ENCODE peak calls at places on chromosomes 3 and 15, in five cellular contexts. R is stimulated activated CD4-positive, alpha-beta T cell treated with anti-CD3 and anti-CD28 coated beads, Interleukin-2, amount 100 ng/mL, for 48 hours; N is frontal cortex; M is GM19239; Q is HFFc6. S is an unnamed sample.

GRCh38 chr3:98602078-98602678 is 8.8 kb upstream of the CPOX start:
- DNase-seq in R (no peak), N (peak), M (no peak), Q (peak), S (peak)

GRCh38 chr15:31179683-31180082 is 78.2 kb upstream of the TRPM1 start:
- DNase-seq in R (no peak), N (no peak), M (no peak), Q (no peak), S (no peak)

GRCh38 chr3:45008117-45008516 is 18.0 kb upstream of the CLEC3B start:
- DNase-seq in R (no peak), N (no peak), M (no peak), Q (peak), S (no peak)

GRCh38 chr15:91706366-91707032 is 147.0 kb upstream of the SLCO3A1 start:
- DNase-seq in R (peak), N (peak), M (peak), Q (peak), S (no peak)

GRCh38 chr15:100781061-100781960 is 98.3 kb upstream of the ALDH1A3 start:
- DNase-seq in R (no peak), N (no peak), M (no peak), Q (no peak), S (no peak)

GRCh38 chr3:192128922-192129321 is 598.4 kb downstream of the FGF12 start:
- DNase-seq in R (no peak), N (no peak), M (no peak), Q (no peak), S (no peak)

GRCh38 chr15:34055868-34056595 is 17.0 kb upstream of the AVEN start:
- DNase-seq in R (no peak), N (no peak), M (no peak), Q (peak), S (peak)

GRCh38 chr15:75425966-75426500 is 25.5 kb downstream of the SIN3A start:
- DNase-seq in R (no peak), N (no peak), M (no peak), Q (no peak), S (no peak)

GRCh38 chr15:65085990-65086679 is 9.6 kb downstream of the KBTBD13 start:
- DNase-seq in R (no peak), N (no peak), M (no peak), Q (peak), S (no peak)

GRCh38 chr15:91142097-91142744 is 42.2 kb downstream of the SV2B start:
- DNase-seq in R (no peak), N (no peak), M (peak), Q (no peak), S (no peak)

GRCh38 chr3:47009225-47010049 is 30.0 kb downstream of the NBEAL2 start:
- DNase-seq in R (peak), N (peak), M (peak), Q (peak), S (peak)

GRCh38 chr3:120090422-120090821 is 3.8 kb downstream of the GSK3B start:
- DNase-seq in R (no peak), N (no peak), M (no peak), Q (no peak), S (no peak)

GRCh38 chr3:71510485-71510884 is 73.0 kb downstream of the FOXP1 start:
- DNase-seq in R (no peak), N (no peak), M (no peak), Q (peak), S (peak)

GRCh38 chr3:59451800-59452741 is 402.2 kb upstream of the CFAP20DC start:
- DNase-seq in R (no peak), N (no peak), M (no peak), Q (no peak), S (no peak)

GRCh38 chr3:48999085-48999858 is 7.9 kb upstream of the WDR6 start:
- DNase-seq in R (no peak), N (no peak), M (no peak), Q (no peak), S (no peak)

GRCh38 chr15:78551902-78552301 is 11.7 kb downstream of the PSMA4 start:
- DNase-seq in R (no peak), N (no peak), M (no peak), Q (no peak), S (no peak)

GRCh38 chr3:126194713-126195305 is 14.4 kb upstream of the ALDH1L1 start:
- DNase-seq in R (no peak), N (no peak), M (no peak), Q (no peak), S (no peak)

GRCh38 chr3:14141144-14141543 is 16.3 kb downstream of the TMEM43 start:
- DNase-seq in R (no peak), N (no peak), M (no peak), Q (no peak), S (no peak)

GRCh38 chr3:144237351-144237750 is 265.7 kb downstream of the DIPK2A start:
- DNase-seq in R (no peak), N (no peak), M (no peak), Q (no peak), S (no peak)

GRCh38 chr15:41633609-41634008 is 26.6 kb upstream of the MGA start:
- DNase-seq in R (no peak), N (no peak), M (no peak), Q (no peak), S (no peak)

GRCh38 chr3:173552526-173552925 is 155.0 kb downstream of the NLGN1 start:
- DNase-seq in R (no peak), N (no peak), M (no peak), Q (no peak), S (no peak)

GRCh38 chr15:69031013-69032001 is 16.8 kb downstream of the NOX5 start:
- DNase-seq in R (no peak), N (peak), M (no peak), Q (no peak), S (no peak)

GRCh38 chr3:44021646-44022594 is 219.8 kb upstream of the TOPAZ1 start:
- DNase-seq in R (no peak), N (no peak), M (no peak), Q (no peak), S (no peak)

GRCh38 chr15:63909819-63910437 is 76.2 kb upstream of the HERC1 start:
- DNase-seq in R (no peak), N (no peak), M (no peak), Q (peak), S (no peak)

GRCh38 chr3:101703169-101703568 is 16.7 kb upstream of the RPL24 start:
- DNase-seq in R (no peak), N (no peak), M (no peak), Q (no peak), S (no peak)

GRCh38 chr3:61663728-61664492 is 102.5 kb downstream of the PTPRG start:
- DNase-seq in R (no peak), N (no peak), M (no peak), Q (peak), S (peak)

GRCh38 chr15:70192041-70192440 is 94.3 kb upstream of the TLE3 start:
- DNase-seq in R (no peak), N (no peak), M (no peak), Q (no peak), S (no peak)

GRCh38 chr3:32143849-32144757 is 37.7 kb downstream of the GPD1L start:
- DNase-seq in R (peak), N (peak), M (peak), Q (peak), S (peak)

GRCh38 chr3:11770105-11770476 is 76.6 kb downstream of the TAMM41 start:
- DNase-seq in R (no peak), N (peak), M (no peak), Q (no peak), S (no peak)

GRCh38 chr15:80760971-80761370 is 18.2 kb upstream of the CEMIP start:
- DNase-seq in R (no peak), N (no peak), M (no peak), Q (no peak), S (no peak)